ENCODE peak calls at places on chromosome 14, in seven cellular contexts. J is fibroblast of lung; P is BE2C; C is kidney epithelial cell; X is effector memory CD4-positive, alpha-beta T cell; W is fibroblast of mammary gland; N is Peyer's patch. E is an unnamed sample.

GRCh38 chr14:100222219-100223093 is 16.5 kb upstream of the YY1 start:
- DNase-seq in J (no peak), P (no peak), C (no peak), X (no peak), W (no peak), N (peak), E (peak)

GRCh38 chr14:55249423-55249822 is 21.8 kb upstream of the FBXO34 start:
- DNase-seq in J (peak), P (no peak), C (no peak), X (no peak), W (peak), N (no peak), E (peak)

GRCh38 chr14:57413849-57414248 is 23.5 kb downstream of the NAA30 start:
- DNase-seq in J (no peak), P (no peak), C (no peak), X (no peak), W (no peak), N (no peak), E (no peak)

GRCh38 chr14:61573748-61574513 is 121.4 kb upstream of the HIF1A start:
- DNase-seq in J (no peak), P (no peak), C (no peak), X (no peak), W (peak), N (no peak), E (peak)

GRCh38 chr14:60183724-60184596 is 18.8 kb upstream of the DHRS7 start:
- DNase-seq in J (peak), P (peak), C (peak), X (no peak), W (peak), N (no peak), E (no peak)

GRCh38 chr14:89621791-89622638 is 205.0 kb upstream of the FOXN3 start:
- DNase-seq in J (no peak), P (no peak), C (no peak), X (no peak), W (no peak), N (no peak), E (no peak)

GRCh38 chr14:52272375-52272774 is 4.9 kb downstream of the PTGDR start:
- DNase-seq in J (peak), P (no peak), C (no peak), X (no peak), W (peak), N (no peak), E (peak)

GRCh38 chr14:99687284-99688209 is 3.4 kb downstream of the CYP46A1 start:
- DNase-seq in J (no peak), P (no peak), C (no peak), X (peak), W (no peak), N (no peak), E (peak)

GRCh38 chr14:72792051-72792788 is 101.7 kb downstream of the DPF3 start:
- DNase-seq in J (peak), P (peak), C (no peak), X (no peak), W (no peak), N (no peak), E (no peak)

DNA sequence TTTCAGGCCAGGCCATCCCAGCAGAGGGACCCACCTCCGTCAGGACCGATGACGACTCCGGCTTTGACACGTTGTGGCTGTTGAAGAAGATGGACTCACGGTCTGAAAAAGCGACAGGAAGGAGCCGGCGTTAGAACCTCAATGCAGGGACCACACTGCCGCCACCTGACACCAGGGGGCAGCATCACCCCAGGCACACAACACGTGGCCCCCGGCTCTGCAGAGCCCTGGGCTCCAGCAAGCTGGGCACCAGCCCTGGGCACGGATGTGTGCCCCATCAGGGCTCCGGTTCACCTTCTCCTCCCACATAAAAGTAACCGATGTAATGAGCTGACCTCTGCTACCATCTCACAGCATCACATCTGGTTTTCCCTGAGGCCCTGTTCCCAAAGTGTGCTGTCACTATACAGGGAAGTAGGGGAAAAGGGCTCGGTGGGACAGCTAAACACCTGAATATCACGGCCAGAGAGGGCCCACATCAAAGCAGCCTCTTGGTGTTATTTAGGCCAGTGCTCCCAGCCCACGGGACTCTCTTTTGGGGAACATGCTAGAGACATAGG is 29.0 kb downstream of the CHGA start:
- DNase-seq in J (peak), P (peak), C (no peak), X (peak), W (peak), N (peak), E (peak)
- H3K4me3 ChIP-seq in J (no peak), P (no peak), C (no peak), X (no peak), W (no peak), N (no peak), E (no peak)

GRCh38 chr14:77580964-77581505 is 35.4 kb downstream of the SPTLC2 start:
- DNase-seq in J (peak), P (no peak), C (no peak), X (no peak), W (peak), N (no peak), E (peak)
- H3K4me3 ChIP-seq in J (peak), P (no peak), C (no peak), X (peak), W (no peak), N (no peak), E (peak)

DNA sequence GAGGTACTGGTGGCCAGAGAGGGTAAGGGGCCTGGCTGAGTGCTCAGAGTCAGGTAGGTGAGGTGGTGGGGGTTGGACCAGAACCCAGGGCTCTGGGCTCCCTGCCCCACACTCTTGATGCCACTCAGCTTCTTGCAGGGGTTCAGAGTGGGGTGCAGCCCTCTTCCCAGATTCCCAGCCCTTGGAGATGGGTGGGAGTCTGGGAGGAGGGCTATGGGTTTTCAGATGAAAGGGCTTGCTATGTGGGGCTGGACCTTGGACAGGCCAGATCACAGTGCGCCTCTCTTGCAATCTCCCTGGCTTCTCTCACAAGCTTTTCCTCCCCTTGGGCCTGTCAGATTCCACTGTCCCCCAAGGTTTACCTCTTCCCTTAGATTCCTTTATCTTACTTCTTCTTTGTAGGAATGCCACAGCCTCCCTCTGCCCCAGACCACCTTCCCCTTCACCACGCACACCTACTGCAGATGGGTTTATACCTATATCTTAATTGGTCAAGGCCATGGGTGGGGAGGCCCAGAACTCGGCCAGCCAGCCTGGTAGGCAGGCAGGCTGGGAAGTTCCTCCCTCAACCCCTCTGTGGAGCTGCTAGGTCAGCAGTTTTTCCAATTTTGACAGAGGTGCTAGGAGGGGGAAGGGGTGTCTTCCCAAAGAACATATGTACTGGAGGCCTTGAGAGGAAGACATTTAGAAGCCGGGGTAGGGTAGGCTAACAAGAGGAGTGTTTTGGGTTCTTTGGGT is 1.3 kb downstream of the NYNRIN start:
- DNase-seq in J (peak), P (no peak), C (no peak), X (no peak), W (no peak), N (no peak), E (no peak)
- H3K4me3 ChIP-seq in J (peak), P (no peak), C (no peak), X (no peak), W (no peak), N (no peak), E (peak)

GRCh38 chr14:95302667-95303066 is 17.0 kb downstream of the CLMN start:
- DNase-seq in J (no peak), P (no peak), C (no peak), X (no peak), W (no peak), N (no peak), E (no peak)

GRCh38 chr14:95301527-95302187 is 18.1 kb downstream of the CLMN start:
- DNase-seq in J (no peak), P (no peak), C (no peak), X (no peak), W (no peak), N (no peak), E (peak)

GRCh38 chr14:95300002-95300696 is 19.6 kb downstream of the CLMN start:
- DNase-seq in J (no peak), P (no peak), C (peak), X (no peak), W (no peak), N (peak), E (no peak)

GRCh38 chr14:95299271-95299670 is 20.4 kb downstream of the CLMN start:
- DNase-seq in J (no peak), P (no peak), C (no peak), X (no peak), W (no peak), N (no peak), E (no peak)

GRCh38 chr14:95300697-95301526 is 18.8 kb downstream of the CLMN start:
- DNase-seq in J (no peak), P (no peak), C (no peak), X (no peak), W (no peak), N (no peak), E (no peak)
- H3K4me3 ChIP-seq in J (no peak), P (no peak), C (no peak), X (no peak), W (no peak), N (no peak), E (no peak)

GRCh38 chr14:91245029-91245428 is 525 bp upstream of the GPR68 start:
- DNase-seq in J (no peak), P (no peak), C (no peak), X (peak), W (no peak), N (peak), E (no peak)

GRCh38 chr14:91242635-91243034 is 1.9 kb downstream of the GPR68 start:
- DNase-seq in J (no peak), P (no peak), C (no peak), X (no peak), W (no peak), N (no peak), E (no peak)

GRCh38 chr14:91244501-91244901 is at the start of gene GPR68:
- DNase-seq in J (peak), P (peak), C (no peak), X (no peak), W (peak), N (no peak), E (peak)

GRCh38 chr14:91243098-91243483 is 1.4 kb downstream of the GPR68 start:
- DNase-seq in J (no peak), P (no peak), C (no peak), X (no peak), W (no peak), N (no peak), E (no peak)

DNA sequence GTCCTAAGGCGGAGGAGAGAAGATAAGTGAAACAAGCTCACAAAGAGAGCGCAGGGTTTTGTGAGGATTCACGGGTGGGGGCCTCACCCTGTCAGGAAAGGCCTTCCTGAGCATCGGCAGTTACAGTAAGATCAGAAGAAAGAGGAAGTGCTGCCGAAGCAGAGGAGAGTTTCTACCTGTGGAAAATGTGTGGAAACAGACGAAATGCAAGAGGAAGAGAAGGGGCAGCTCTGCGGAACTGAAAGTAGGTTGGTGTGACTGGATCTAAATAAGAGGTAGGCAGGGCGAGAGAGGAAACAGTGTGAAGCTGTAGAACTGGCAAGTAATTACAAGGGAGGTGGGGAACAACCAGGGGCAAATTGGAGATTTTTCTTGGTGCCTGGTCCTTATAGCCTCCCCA is 2.7 kb downstream of the GPR68 start:
- DNase-seq in J (no peak), P (no peak), C (no peak), X (no peak), W (no peak), N (peak), E (no peak)
- H3K4me3 ChIP-seq in J (no peak), P (no peak), C (no peak), X (peak), W (no peak), N (peak), E (no peak)

DNA sequence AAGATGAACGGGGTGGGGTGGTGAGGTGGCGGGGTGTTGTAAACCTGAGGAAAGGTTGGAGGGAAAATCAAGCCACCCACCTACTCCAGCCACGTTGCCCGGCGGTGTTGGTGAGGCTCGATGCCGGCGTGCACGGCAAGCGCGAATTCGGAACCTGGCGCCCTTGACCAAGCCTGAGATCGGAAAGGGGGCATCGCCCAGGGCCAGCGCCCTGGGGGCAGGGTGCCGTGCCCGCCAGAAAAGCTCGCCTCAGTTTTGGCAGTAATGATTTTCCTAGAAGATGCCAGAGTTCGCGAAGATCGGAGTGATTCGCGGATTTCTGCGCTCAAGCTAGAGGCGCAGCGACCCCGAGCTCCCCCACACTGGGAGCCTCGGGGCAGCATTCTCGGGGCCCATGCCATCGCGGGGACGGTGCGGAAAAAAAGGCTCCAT is 804 bp downstream of the STXBP6 start:
- DNase-seq in J (peak), P (no peak), C (no peak), X (no peak), W (no peak), N (no peak), E (no peak)
- H3K4me3 ChIP-seq in J (peak), P (no peak), C (peak), X (no peak), W (peak), N (peak), E (peak)

DNA sequence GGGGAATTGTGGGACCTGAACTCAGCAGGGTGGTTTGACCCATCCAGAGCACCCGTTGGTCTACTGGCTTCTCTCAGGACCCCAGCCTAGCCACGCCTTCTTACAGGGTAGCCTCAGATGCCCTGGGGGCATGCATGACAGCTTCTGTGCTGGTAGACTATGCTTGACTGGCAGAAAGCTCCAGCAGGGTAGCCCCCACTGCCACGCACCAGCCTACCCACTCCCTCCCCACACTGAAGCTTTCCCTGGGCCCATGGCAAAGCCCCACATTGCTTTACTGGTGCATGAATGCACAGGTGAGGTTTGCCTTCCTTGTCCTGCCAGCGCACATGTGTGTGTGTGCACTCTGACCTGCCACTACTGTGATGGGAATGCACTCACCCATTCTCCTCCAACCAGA is 772.2 kb downstream of the LRFN5 start:
- DNase-seq in J (no peak), P (no peak), C (no peak), X (no peak), W (no peak), N (no peak), E (no peak)
- H3K4me3 ChIP-seq in J (no peak), P (no peak), C (no peak), X (no peak), W (no peak), N (no peak), E (no peak)

GRCh38 chr14:79278286-79278797 is 933.0 kb downstream of the DIO2 start:
- DNase-seq in J (no peak), P (peak), C (no peak), X (no peak), W (no peak), N (no peak), E (no peak)
- H3K4me3 ChIP-seq in J (peak), P (peak), C (peak), X (no peak), W (peak), N (peak), E (peak)

DNA sequence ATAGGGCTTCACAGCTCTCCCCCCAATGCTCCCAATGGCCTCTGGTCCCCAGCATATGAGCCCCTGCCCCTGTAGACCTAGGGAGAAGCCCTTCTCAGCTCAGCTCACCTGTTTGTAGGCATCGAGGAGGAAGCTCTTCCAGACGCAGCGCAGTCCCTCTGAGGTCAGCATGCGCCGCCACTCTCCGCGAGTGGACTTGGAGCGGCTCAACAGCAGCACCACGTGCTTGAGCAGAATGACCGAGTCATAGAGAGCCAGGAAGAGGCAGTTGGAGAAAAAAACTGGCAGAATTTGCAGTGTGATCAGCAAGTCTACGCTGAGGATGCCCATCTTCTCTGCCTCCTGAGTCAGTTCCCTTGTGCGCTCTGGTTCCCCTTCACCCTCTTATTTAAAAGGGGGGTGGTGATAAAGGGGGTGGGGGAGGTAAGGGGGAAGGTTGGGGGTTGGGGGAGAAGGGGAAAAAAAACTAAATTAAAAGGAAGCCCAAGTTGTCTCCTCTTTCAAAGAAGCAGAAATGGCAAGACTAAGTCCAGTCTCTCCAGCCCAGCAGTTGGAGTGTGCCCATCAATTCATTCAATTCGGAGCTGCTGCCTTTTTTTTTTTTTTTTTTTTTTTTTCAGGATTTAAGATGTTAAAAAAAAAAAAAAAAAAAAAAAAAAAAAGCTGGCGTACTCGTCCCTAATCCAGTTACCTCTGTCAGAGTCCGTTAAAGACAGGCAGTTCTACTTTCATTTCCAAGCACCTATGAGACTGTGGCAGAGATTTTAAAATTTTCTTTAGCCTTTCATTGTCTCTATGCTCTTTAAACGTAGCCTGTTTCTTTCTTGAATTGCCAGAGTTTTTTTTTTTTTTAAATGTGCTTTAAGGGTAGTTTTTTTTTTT is at the start of gene DIO2:
- DNase-seq in J (peak), P (no peak), C (no peak), X (no peak), W (peak), N (no peak), E (peak)
- H3K4me3 ChIP-seq in J (peak), P (peak), C (peak), X (no peak), W (peak), N (no peak), E (peak)

E was measured in osteoblast.